ENCODE peak calls at places on chromosomes 5 and 9, in nine cellular contexts. One of them, this sample, is unnamed.

GRCh38 chr5:98638701-98639100 is 134.8 kb upstream of the RGMB start:
- DNase-seq in PC-3: peak
- DNase-seq in MCF 10A: no peak
- DNase-seq in PC-9: no peak
- DNase-seq in dorsolateral prefrontal cortex: no peak
- DNase-seq in glutamatergic neuron: no peak
- DNase-seq in upper lobe of right lung: no peak
- DNase-seq in astrocyte of the spinal cord: peak
- DNase-seq in CD8-positive, alpha-beta T cell: no peak
- DNase-seq in this sample: no peak

GRCh38 chr5:73370076-73370475 is 78.5 kb downstream of the FOXD1 start:
- DNase-seq in PC-3: no peak
- DNase-seq in MCF 10A: no peak
- DNase-seq in PC-9: no peak
- DNase-seq in dorsolateral prefrontal cortex: no peak
- DNase-seq in glutamatergic neuron: no peak
- DNase-seq in upper lobe of right lung: no peak
- DNase-seq in astrocyte of the spinal cord: no peak
- DNase-seq in CD8-positive, alpha-beta T cell: no peak
- DNase-seq in this sample: no peak

GRCh38 chr5:132424167-132424935 is 54.8 kb downstream of the SLC22A5 start:
- DNase-seq in PC-3: no peak
- DNase-seq in MCF 10A: no peak
- DNase-seq in PC-9: no peak
- DNase-seq in dorsolateral prefrontal cortex: no peak
- DNase-seq in glutamatergic neuron: no peak
- DNase-seq in upper lobe of right lung: no peak
- DNase-seq in astrocyte of the spinal cord: no peak
- DNase-seq in CD8-positive, alpha-beta T cell: no peak
- DNase-seq in this sample: no peak

GRCh38 chr9:112971415-112971814 is 40.6 kb downstream of the ZNF883 start:
- DNase-seq in PC-3: peak
- DNase-seq in MCF 10A: peak
- DNase-seq in PC-9: no peak
- DNase-seq in dorsolateral prefrontal cortex: no peak
- DNase-seq in glutamatergic neuron: peak
- DNase-seq in upper lobe of right lung: no peak
- DNase-seq in astrocyte of the spinal cord: peak
- DNase-seq in CD8-positive, alpha-beta T cell: no peak
- DNase-seq in this sample: no peak

GRCh38 chr9:136451221-136451877 is 11.7 kb upstream of the INPP5E start:
- DNase-seq in PC-3: no peak
- DNase-seq in MCF 10A: no peak
- DNase-seq in PC-9: no peak
- DNase-seq in dorsolateral prefrontal cortex: no peak
- DNase-seq in glutamatergic neuron: peak
- DNase-seq in upper lobe of right lung: no peak
- DNase-seq in astrocyte of the spinal cord: no peak
- DNase-seq in CD8-positive, alpha-beta T cell: no peak
- DNase-seq in this sample: no peak

GRCh38 chr5:145158654-145159199 is 676.4 kb downstream of the PRELID2 start:
- DNase-seq in PC-3: no peak
- DNase-seq in MCF 10A: no peak
- DNase-seq in PC-9: no peak
- DNase-seq in dorsolateral prefrontal cortex: no peak
- DNase-seq in glutamatergic neuron: no peak
- DNase-seq in upper lobe of right lung: no peak
- DNase-seq in astrocyte of the spinal cord: no peak
- DNase-seq in CD8-positive, alpha-beta T cell: no peak
- DNase-seq in this sample: no peak

GRCh38 chr9:962023-962422 is 14.4 kb upstream of the DMRT3 start:
- DNase-seq in PC-3: peak
- DNase-seq in MCF 10A: peak
- DNase-seq in PC-9: no peak
- DNase-seq in dorsolateral prefrontal cortex: no peak
- DNase-seq in glutamatergic neuron: no peak
- DNase-seq in upper lobe of right lung: no peak
- DNase-seq in astrocyte of the spinal cord: no peak
- DNase-seq in CD8-positive, alpha-beta T cell: no peak
- DNase-seq in this sample: no peak

GRCh38 chr5:132777209-132778069 is at the start of gene SEPTIN8:
- DNase-seq in PC-3: peak
- DNase-seq in MCF 10A: peak
- DNase-seq in PC-9: no peak
- DNase-seq in dorsolateral prefrontal cortex: peak
- DNase-seq in glutamatergic neuron: peak
- DNase-seq in upper lobe of right lung: peak
- DNase-seq in astrocyte of the spinal cord: no peak
- DNase-seq in CD8-positive, alpha-beta T cell: peak
- DNase-seq in this sample: no peak

GRCh38 chr5:109191153-109191558 is 218.6 kb downstream of the PJA2 start:
- DNase-seq in PC-3: peak
- DNase-seq in MCF 10A: peak
- DNase-seq in PC-9: peak
- DNase-seq in dorsolateral prefrontal cortex: no peak
- DNase-seq in glutamatergic neuron: no peak
- DNase-seq in upper lobe of right lung: no peak
- DNase-seq in astrocyte of the spinal cord: peak
- DNase-seq in CD8-positive, alpha-beta T cell: no peak
- DNase-seq in this sample: no peak

GRCh38 chr5:73321757-73322452 is 126.7 kb downstream of the FOXD1 start:
- DNase-seq in PC-3: peak
- DNase-seq in MCF 10A: peak
- DNase-seq in PC-9: peak
- DNase-seq in dorsolateral prefrontal cortex: no peak
- DNase-seq in glutamatergic neuron: no peak
- DNase-seq in upper lobe of right lung: no peak
- DNase-seq in astrocyte of the spinal cord: peak
- DNase-seq in CD8-positive, alpha-beta T cell: no peak
- DNase-seq in this sample: no peak

DNA sequence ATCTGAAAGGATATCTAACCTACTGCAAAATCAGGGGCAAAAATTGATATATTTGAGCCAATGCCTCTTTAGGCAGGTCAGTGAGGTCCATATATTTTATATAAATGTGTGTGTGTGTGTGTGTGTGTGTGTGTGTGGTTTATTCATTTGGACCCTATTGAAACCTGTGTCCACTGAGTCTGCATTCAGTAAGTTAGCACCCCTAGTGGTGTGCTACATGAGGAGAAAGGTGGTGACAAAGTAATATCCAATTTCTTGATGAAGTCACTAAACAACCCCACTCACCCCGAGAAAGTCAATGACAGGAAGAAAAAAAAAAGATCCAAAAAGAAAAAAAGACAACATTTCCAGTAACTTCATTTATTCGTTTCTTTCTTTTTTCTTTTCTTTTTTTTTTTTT is 4.1 kb downstream of the FBXW11 start:
- DNase-seq in PC-3: peak
- DNase-seq in MCF 10A: peak
- DNase-seq in PC-9: no peak
- DNase-seq in dorsolateral prefrontal cortex: no peak
- DNase-seq in glutamatergic neuron: no peak
- DNase-seq in upper lobe of right lung: no peak
- DNase-seq in astrocyte of the spinal cord: peak
- DNase-seq in CD8-positive, alpha-beta T cell: no peak
- DNase-seq in this sample: no peak
- TF ChIP-seq CTCF in PC-3: peak
- TF ChIP-seq CTCF in MCF 10A: peak
- TF ChIP-seq CTCF in PC-9: peak
- TF ChIP-seq CTCF in dorsolateral prefrontal cortex: peak
- TF ChIP-seq CTCF in glutamatergic neuron: peak
- TF ChIP-seq CTCF in upper lobe of right lung: peak
- TF ChIP-seq CTCF in astrocyte of the spinal cord: peak
- TF ChIP-seq CTCF in CD8-positive, alpha-beta T cell: peak
- TF ChIP-seq CTCF in this sample: peak

DNA sequence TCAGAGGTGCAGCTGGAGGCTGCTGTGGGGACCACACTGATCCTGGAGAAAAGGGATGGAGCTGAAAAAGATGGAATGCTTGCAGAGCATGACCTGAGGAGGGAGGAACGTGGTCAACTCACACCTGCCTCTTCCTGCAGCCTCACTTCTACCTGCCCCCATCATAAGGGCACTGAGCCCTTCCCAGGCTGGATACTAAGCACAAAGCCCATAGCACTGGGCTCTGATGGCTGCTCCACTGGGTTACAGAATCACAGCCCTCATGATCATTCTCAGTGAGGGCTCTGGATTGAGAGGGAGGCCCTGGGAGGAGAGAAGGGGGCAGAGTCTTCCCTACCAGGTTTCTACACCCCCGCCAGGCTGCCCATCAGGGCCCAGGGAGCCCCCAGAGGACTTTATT is 5.9 kb upstream of the SLC6A7 start:
- DNase-seq in PC-3: no peak
- DNase-seq in MCF 10A: no peak
- DNase-seq in PC-9: no peak
- DNase-seq in dorsolateral prefrontal cortex: no peak
- DNase-seq in glutamatergic neuron: no peak
- DNase-seq in upper lobe of right lung: no peak
- DNase-seq in astrocyte of the spinal cord: no peak
- DNase-seq in CD8-positive, alpha-beta T cell: no peak
- DNase-seq in this sample: no peak
- TF ChIP-seq CTCF in PC-3: no peak
- TF ChIP-seq CTCF in MCF 10A: no peak
- TF ChIP-seq CTCF in PC-9: no peak
- TF ChIP-seq CTCF in dorsolateral prefrontal cortex: no peak
- TF ChIP-seq CTCF in glutamatergic neuron: no peak
- TF ChIP-seq CTCF in upper lobe of right lung: no peak
- TF ChIP-seq CTCF in astrocyte of the spinal cord: no peak
- TF ChIP-seq CTCF in CD8-positive, alpha-beta T cell: no peak
- TF ChIP-seq CTCF in this sample: no peak

DNA sequence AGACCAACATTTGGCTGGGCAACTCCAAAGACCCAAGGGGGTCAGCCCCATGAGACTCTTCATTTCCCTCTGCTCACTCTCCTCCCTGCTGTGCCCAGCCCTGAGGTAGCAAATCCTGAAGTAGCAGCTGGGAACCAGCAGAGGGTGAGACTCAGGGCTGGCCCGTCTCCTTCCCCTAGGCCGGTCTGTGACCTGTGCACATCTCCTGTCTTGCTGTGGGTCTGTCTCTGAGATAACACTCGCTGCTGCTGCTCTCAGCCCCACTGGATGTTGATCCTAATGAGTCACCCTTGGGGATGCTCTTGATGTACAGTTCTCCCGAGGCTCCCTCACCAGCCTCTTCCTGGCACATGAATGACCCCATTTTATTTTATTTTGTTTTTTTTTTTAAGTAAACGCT is 7.3 kb upstream of the OR2V1 start:
- DNase-seq in PC-3: no peak
- DNase-seq in MCF 10A: peak
- DNase-seq in PC-9: no peak
- DNase-seq in dorsolateral prefrontal cortex: no peak
- DNase-seq in glutamatergic neuron: no peak
- DNase-seq in upper lobe of right lung: no peak
- DNase-seq in astrocyte of the spinal cord: no peak
- DNase-seq in CD8-positive, alpha-beta T cell: no peak
- DNase-seq in this sample: no peak
- TF ChIP-seq CTCF in PC-3: no peak
- TF ChIP-seq CTCF in MCF 10A: no peak
- TF ChIP-seq CTCF in PC-9: peak
- TF ChIP-seq CTCF in dorsolateral prefrontal cortex: no peak
- TF ChIP-seq CTCF in glutamatergic neuron: no peak
- TF ChIP-seq CTCF in upper lobe of right lung: no peak
- TF ChIP-seq CTCF in astrocyte of the spinal cord: no peak
- TF ChIP-seq CTCF in CD8-positive, alpha-beta T cell: no peak
- TF ChIP-seq CTCF in this sample: no peak

GRCh38 chr9:38066167-38066906 is 2.7 kb downstream of the SHB start:
- DNase-seq in PC-3: peak
- DNase-seq in MCF 10A: peak
- DNase-seq in PC-9: no peak
- DNase-seq in dorsolateral prefrontal cortex: no peak
- DNase-seq in glutamatergic neuron: no peak
- DNase-seq in upper lobe of right lung: peak
- DNase-seq in astrocyte of the spinal cord: no peak
- DNase-seq in CD8-positive, alpha-beta T cell: no peak
- DNase-seq in this sample: no peak
- TF ChIP-seq CTCF in PC-3: no peak
- TF ChIP-seq CTCF in MCF 10A: no peak
- TF ChIP-seq CTCF in PC-9: no peak
- TF ChIP-seq CTCF in dorsolateral prefrontal cortex: no peak
- TF ChIP-seq CTCF in glutamatergic neuron: no peak
- TF ChIP-seq CTCF in upper lobe of right lung: no peak
- TF ChIP-seq CTCF in astrocyte of the spinal cord: peak
- TF ChIP-seq CTCF in CD8-positive, alpha-beta T cell: no peak
- TF ChIP-seq CTCF in this sample: peak

DNA sequence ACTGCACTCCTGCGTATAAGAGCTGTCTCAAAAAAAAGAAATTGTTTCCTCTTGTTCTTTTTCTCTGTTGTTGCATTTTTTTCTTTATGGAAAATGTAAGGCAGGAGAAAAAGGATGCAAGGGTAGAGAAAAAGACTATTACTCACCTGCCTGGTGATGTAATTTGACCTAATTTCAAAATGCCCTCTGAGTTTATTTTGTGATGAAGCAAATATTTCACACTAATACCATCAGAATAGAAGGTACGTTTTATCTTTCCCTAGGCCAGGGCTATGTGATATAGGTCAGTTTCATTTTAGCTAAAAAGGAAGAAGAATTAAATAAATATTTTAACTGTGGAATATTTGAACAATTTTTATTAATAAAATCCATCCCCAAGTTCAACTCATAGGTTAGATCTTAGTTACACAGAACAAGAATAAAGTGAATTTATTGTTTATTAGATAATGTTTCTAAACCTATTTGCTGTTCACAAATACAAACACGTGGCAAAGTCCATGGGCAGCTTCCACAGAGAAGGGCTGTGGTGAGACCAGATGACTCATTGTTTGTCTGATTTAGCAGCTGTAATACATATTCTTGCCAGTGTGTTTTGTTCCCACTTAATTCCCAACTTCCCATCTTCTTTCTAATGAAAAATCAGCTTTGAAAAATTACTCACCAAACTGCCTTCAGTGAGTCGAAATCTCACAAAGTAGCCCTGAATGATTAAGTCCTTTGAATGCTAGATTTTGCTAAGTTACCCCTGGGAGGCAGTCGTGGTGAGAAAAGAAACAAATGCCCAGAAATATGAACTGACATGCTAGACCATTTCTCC is 52.8 kb upstream of the CCDC112 start:
- DNase-seq in PC-3: peak
- DNase-seq in MCF 10A: peak
- DNase-seq in PC-9: peak
- DNase-seq in dorsolateral prefrontal cortex: no peak
- DNase-seq in glutamatergic neuron: no peak
- DNase-seq in upper lobe of right lung: no peak
- DNase-seq in astrocyte of the spinal cord: peak
- DNase-seq in CD8-positive, alpha-beta T cell: no peak
- DNase-seq in this sample: no peak
- TF ChIP-seq CTCF in PC-3: peak
- TF ChIP-seq CTCF in MCF 10A: no peak
- TF ChIP-seq CTCF in PC-9: no peak
- TF ChIP-seq CTCF in dorsolateral prefrontal cortex: no peak
- TF ChIP-seq CTCF in glutamatergic neuron: no peak
- TF ChIP-seq CTCF in upper lobe of right lung: no peak
- TF ChIP-seq CTCF in astrocyte of the spinal cord: no peak
- TF ChIP-seq CTCF in CD8-positive, alpha-beta T cell: no peak
- TF ChIP-seq CTCF in this sample: peak